ENCODE peak calls at places on chromosomes 3 and 15, in seven cellular contexts. One of them, this sample, is unnamed.

GRCh38 chr3:153247331-153248311 is 85.6 kb downstream of the RAP2B start:
- DNase-seq in WERI-Rb-1: no peak
- DNase-seq in progenitor cell of endocrine pancreas: no peak
- DNase-seq in psoas muscle: no peak
- DNase-seq in right atrium auricular region: no peak
- DNase-seq in sigmoid colon: no peak
- DNase-seq in brain microvascular endothelial cell: no peak
- DNase-seq in this sample: no peak

GRCh38 chr15:43775411-43775965 is 1.3 kb downstream of the ELL3 start:
- DNase-seq in WERI-Rb-1: peak
- DNase-seq in progenitor cell of endocrine pancreas: no peak
- DNase-seq in psoas muscle: peak
- DNase-seq in right atrium auricular region: no peak
- DNase-seq in sigmoid colon: no peak
- DNase-seq in brain microvascular endothelial cell: peak
- DNase-seq in this sample: no peak

GRCh38 chr15:29795610-29796009 is 26.7 kb downstream of the TJP1 start:
- DNase-seq in WERI-Rb-1: no peak
- DNase-seq in progenitor cell of endocrine pancreas: no peak
- DNase-seq in psoas muscle: no peak
- DNase-seq in right atrium auricular region: no peak
- DNase-seq in sigmoid colon: no peak
- DNase-seq in brain microvascular endothelial cell: no peak
- DNase-seq in this sample: no peak

GRCh38 chr15:70507772-70508351 is 255.5 kb downstream of the UACA start:
- DNase-seq in WERI-Rb-1: no peak
- DNase-seq in progenitor cell of endocrine pancreas: no peak
- DNase-seq in psoas muscle: no peak
- DNase-seq in right atrium auricular region: no peak
- DNase-seq in sigmoid colon: no peak
- DNase-seq in brain microvascular endothelial cell: peak
- DNase-seq in this sample: peak

GRCh38 chr3:112649478-112649735 is 8.5 kb upstream of the CCDC80 start:
- DNase-seq in WERI-Rb-1: no peak
- DNase-seq in progenitor cell of endocrine pancreas: no peak
- DNase-seq in psoas muscle: no peak
- DNase-seq in right atrium auricular region: no peak
- DNase-seq in sigmoid colon: no peak
- DNase-seq in brain microvascular endothelial cell: no peak
- DNase-seq in this sample: no peak

GRCh38 chr3:179958143-179958542 is 78.6 kb downstream of the PEX5L start:
- DNase-seq in WERI-Rb-1: no peak
- DNase-seq in progenitor cell of endocrine pancreas: no peak
- DNase-seq in psoas muscle: no peak
- DNase-seq in right atrium auricular region: no peak
- DNase-seq in sigmoid colon: no peak
- DNase-seq in brain microvascular endothelial cell: no peak
- DNase-seq in this sample: no peak

GRCh38 chr3:171956372-171957104 is 82.8 kb upstream of the FNDC3B start:
- DNase-seq in WERI-Rb-1: no peak
- DNase-seq in progenitor cell of endocrine pancreas: no peak
- DNase-seq in psoas muscle: no peak
- DNase-seq in right atrium auricular region: no peak
- DNase-seq in sigmoid colon: no peak
- DNase-seq in brain microvascular endothelial cell: no peak
- DNase-seq in this sample: no peak

GRCh38 chr15:59569477-59569876 is 42.1 kb upstream of the GCNT3 start:
- DNase-seq in WERI-Rb-1: no peak
- DNase-seq in progenitor cell of endocrine pancreas: no peak
- DNase-seq in psoas muscle: no peak
- DNase-seq in right atrium auricular region: no peak
- DNase-seq in sigmoid colon: no peak
- DNase-seq in brain microvascular endothelial cell: no peak
- DNase-seq in this sample: no peak

GRCh38 chr15:39587910-39588530 is 7.1 kb downstream of the THBS1 start:
- DNase-seq in WERI-Rb-1: no peak
- DNase-seq in progenitor cell of endocrine pancreas: no peak
- DNase-seq in psoas muscle: no peak
- DNase-seq in right atrium auricular region: no peak
- DNase-seq in sigmoid colon: no peak
- DNase-seq in brain microvascular endothelial cell: no peak
- DNase-seq in this sample: no peak

GRCh38 chr3:144162042-144162441 is 190.4 kb downstream of the DIPK2A start:
- DNase-seq in WERI-Rb-1: no peak
- DNase-seq in progenitor cell of endocrine pancreas: no peak
- DNase-seq in psoas muscle: no peak
- DNase-seq in right atrium auricular region: no peak
- DNase-seq in sigmoid colon: no peak
- DNase-seq in brain microvascular endothelial cell: peak
- DNase-seq in this sample: no peak

GRCh38 chr3:57382933-57383332 is 90.4 kb upstream of the ASB14 start:
- DNase-seq in WERI-Rb-1: no peak
- DNase-seq in progenitor cell of endocrine pancreas: no peak
- DNase-seq in psoas muscle: no peak
- DNase-seq in right atrium auricular region: no peak
- DNase-seq in sigmoid colon: no peak
- DNase-seq in brain microvascular endothelial cell: peak
- DNase-seq in this sample: no peak

GRCh38 chr3:142175478-142175877 is 26.1 kb upstream of the TFDP2 start:
- DNase-seq in WERI-Rb-1: no peak
- DNase-seq in progenitor cell of endocrine pancreas: no peak
- DNase-seq in psoas muscle: no peak
- DNase-seq in right atrium auricular region: no peak
- DNase-seq in sigmoid colon: no peak
- DNase-seq in brain microvascular endothelial cell: no peak
- DNase-seq in this sample: no peak

GRCh38 chr3:142180761-142181362 is 31.5 kb upstream of the TFDP2 start:
- DNase-seq in WERI-Rb-1: peak
- DNase-seq in progenitor cell of endocrine pancreas: no peak
- DNase-seq in psoas muscle: no peak
- DNase-seq in right atrium auricular region: no peak
- DNase-seq in sigmoid colon: no peak
- DNase-seq in brain microvascular endothelial cell: peak
- DNase-seq in this sample: peak
- TF ChIP-seq CTCF in WERI-Rb-1: peak
- TF ChIP-seq CTCF in progenitor cell of endocrine pancreas: peak
- TF ChIP-seq CTCF in psoas muscle: peak
- TF ChIP-seq CTCF in right atrium auricular region: peak
- TF ChIP-seq CTCF in sigmoid colon: peak
- TF ChIP-seq CTCF in brain microvascular endothelial cell: peak
- TF ChIP-seq CTCF in this sample: peak

DNA sequence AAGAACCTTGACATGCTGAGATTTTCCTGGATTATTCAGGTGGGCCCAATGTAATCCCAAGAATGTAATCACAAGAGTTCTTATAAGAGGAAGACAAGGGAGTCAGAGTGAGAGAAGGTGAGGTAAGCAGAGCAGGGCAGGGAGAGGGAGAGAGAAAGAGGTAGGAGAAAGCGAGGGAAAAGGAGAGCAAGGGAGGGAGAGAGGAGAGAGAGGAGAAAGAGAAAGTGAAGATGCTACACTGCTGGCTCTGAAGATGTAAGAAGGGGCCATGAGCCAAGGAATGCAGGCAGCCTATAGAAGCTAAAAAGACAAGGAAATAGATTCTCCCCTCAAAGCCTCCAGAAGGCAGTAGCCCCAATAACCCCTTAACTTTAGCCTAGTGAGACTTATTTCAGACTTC is 28.7 kb upstream of the FAM98B start:
- DNase-seq in WERI-Rb-1: no peak
- DNase-seq in progenitor cell of endocrine pancreas: no peak
- DNase-seq in psoas muscle: no peak
- DNase-seq in right atrium auricular region: no peak
- DNase-seq in sigmoid colon: no peak
- DNase-seq in brain microvascular endothelial cell: no peak
- DNase-seq in this sample: no peak
- TF ChIP-seq CTCF in WERI-Rb-1: no peak
- TF ChIP-seq CTCF in progenitor cell of endocrine pancreas: no peak
- TF ChIP-seq CTCF in psoas muscle: no peak
- TF ChIP-seq CTCF in right atrium auricular region: no peak
- TF ChIP-seq CTCF in sigmoid colon: no peak
- TF ChIP-seq CTCF in brain microvascular endothelial cell: no peak
- TF ChIP-seq CTCF in this sample: no peak

DNA sequence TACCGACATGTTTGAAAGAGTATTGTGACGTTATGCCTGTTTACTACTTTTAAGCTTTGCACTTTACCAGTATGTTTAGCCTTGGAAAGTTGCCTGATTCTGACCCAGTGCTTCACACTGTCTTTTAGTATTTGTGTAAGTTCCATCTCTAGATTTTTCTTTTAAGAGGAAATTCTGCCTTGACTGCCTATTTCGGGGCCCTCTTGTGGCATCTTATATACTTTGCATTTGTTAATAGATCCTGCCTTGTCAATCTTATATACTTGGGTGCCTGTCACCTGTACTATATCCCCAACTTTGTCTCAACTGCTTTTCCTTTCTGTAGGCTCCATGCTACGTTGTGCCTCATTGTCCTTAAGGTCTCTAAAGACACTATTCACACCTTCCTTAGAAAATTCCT is 244.6 kb downstream of the STXBP5L start:
- DNase-seq in WERI-Rb-1: no peak
- DNase-seq in progenitor cell of endocrine pancreas: no peak
- DNase-seq in psoas muscle: no peak
- DNase-seq in right atrium auricular region: no peak
- DNase-seq in sigmoid colon: no peak
- DNase-seq in brain microvascular endothelial cell: no peak
- DNase-seq in this sample: no peak
- TF ChIP-seq CTCF in WERI-Rb-1: peak
- TF ChIP-seq CTCF in progenitor cell of endocrine pancreas: peak
- TF ChIP-seq CTCF in psoas muscle: no peak
- TF ChIP-seq CTCF in right atrium auricular region: no peak
- TF ChIP-seq CTCF in sigmoid colon: no peak
- TF ChIP-seq CTCF in brain microvascular endothelial cell: no peak
- TF ChIP-seq CTCF in this sample: peak

DNA sequence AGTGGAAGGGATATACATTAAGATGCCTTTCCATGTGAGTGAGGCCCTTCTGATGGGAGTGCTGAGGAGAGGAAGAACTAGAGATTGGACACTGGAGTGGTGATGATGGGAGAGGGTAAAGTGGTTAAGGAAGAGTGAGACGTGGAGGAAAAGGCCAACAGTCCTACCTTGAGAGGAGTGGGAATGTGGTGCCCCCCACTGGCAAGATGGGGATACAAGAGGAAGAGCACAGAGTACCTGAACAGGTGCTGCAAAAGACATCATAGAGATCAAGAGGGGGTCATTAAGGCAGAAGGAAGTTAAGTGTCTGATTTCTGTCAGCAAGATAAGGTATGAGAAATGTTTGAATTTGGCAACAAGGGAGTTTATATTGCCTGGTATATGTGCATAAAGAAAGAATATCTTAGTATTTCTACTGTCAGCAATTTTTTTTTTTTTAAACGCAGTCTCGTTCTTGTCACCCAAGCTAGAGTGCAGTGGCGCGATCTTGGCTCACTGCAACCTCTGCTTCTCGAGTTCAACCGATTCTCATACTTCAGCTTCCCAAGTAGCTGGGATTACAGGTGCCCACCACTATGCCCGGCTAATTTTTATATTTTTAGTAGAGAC is 34.0 kb downstream of the ARIH2 start:
- DNase-seq in WERI-Rb-1: peak
- DNase-seq in progenitor cell of endocrine pancreas: peak
- DNase-seq in psoas muscle: no peak
- DNase-seq in right atrium auricular region: no peak
- DNase-seq in sigmoid colon: no peak
- DNase-seq in brain microvascular endothelial cell: no peak
- DNase-seq in this sample: peak
- TF ChIP-seq CTCF in WERI-Rb-1: peak
- TF ChIP-seq CTCF in progenitor cell of endocrine pancreas: peak
- TF ChIP-seq CTCF in psoas muscle: peak
- TF ChIP-seq CTCF in right atrium auricular region: peak
- TF ChIP-seq CTCF in sigmoid colon: no peak
- TF ChIP-seq CTCF in brain microvascular endothelial cell: peak
- TF ChIP-seq CTCF in this sample: peak

GRCh38 chr3:901953-902778 is 190.7 kb upstream of the CNTN6 start:
- DNase-seq in WERI-Rb-1: no peak
- DNase-seq in progenitor cell of endocrine pancreas: no peak
- DNase-seq in psoas muscle: no peak
- DNase-seq in right atrium auricular region: no peak
- DNase-seq in sigmoid colon: no peak
- DNase-seq in brain microvascular endothelial cell: no peak
- DNase-seq in this sample: no peak
- TF ChIP-seq CTCF in WERI-Rb-1: no peak
- TF ChIP-seq CTCF in progenitor cell of endocrine pancreas: peak
- TF ChIP-seq CTCF in psoas muscle: peak
- TF ChIP-seq CTCF in right atrium auricular region: no peak
- TF ChIP-seq CTCF in sigmoid colon: no peak
- TF ChIP-seq CTCF in brain microvascular endothelial cell: peak
- TF ChIP-seq CTCF in this sample: peak

GRCh38 chr3:21750831-21751391 is at the start of gene ZNF385D:
- DNase-seq in WERI-Rb-1: peak
- DNase-seq in progenitor cell of endocrine pancreas: peak
- DNase-seq in psoas muscle: peak
- DNase-seq in right atrium auricular region: peak
- DNase-seq in sigmoid colon: peak
- DNase-seq in brain microvascular endothelial cell: peak
- DNase-seq in this sample: peak

GRCh38 chr3:21754839-21755238 is 3.8 kb upstream of the ZNF385D start:
- DNase-seq in WERI-Rb-1: no peak
- DNase-seq in progenitor cell of endocrine pancreas: no peak
- DNase-seq in psoas muscle: no peak
- DNase-seq in right atrium auricular region: no peak
- DNase-seq in sigmoid colon: no peak
- DNase-seq in brain microvascular endothelial cell: no peak
- DNase-seq in this sample: no peak

GRCh38 chr3:21750291-21750690 is 719 bp downstream of the ZNF385D start:
- DNase-seq in WERI-Rb-1: no peak
- DNase-seq in progenitor cell of endocrine pancreas: no peak
- DNase-seq in psoas muscle: no peak
- DNase-seq in right atrium auricular region: no peak
- DNase-seq in sigmoid colon: no peak
- DNase-seq in brain microvascular endothelial cell: peak
- DNase-seq in this sample: no peak

GRCh38 chr3:21751891-21752290 is 881 bp upstream of the ZNF385D start:
- DNase-seq in WERI-Rb-1: no peak
- DNase-seq in progenitor cell of endocrine pancreas: no peak
- DNase-seq in psoas muscle: no peak
- DNase-seq in right atrium auricular region: no peak
- DNase-seq in sigmoid colon: no peak
- DNase-seq in brain microvascular endothelial cell: no peak
- DNase-seq in this sample: no peak

DNA sequence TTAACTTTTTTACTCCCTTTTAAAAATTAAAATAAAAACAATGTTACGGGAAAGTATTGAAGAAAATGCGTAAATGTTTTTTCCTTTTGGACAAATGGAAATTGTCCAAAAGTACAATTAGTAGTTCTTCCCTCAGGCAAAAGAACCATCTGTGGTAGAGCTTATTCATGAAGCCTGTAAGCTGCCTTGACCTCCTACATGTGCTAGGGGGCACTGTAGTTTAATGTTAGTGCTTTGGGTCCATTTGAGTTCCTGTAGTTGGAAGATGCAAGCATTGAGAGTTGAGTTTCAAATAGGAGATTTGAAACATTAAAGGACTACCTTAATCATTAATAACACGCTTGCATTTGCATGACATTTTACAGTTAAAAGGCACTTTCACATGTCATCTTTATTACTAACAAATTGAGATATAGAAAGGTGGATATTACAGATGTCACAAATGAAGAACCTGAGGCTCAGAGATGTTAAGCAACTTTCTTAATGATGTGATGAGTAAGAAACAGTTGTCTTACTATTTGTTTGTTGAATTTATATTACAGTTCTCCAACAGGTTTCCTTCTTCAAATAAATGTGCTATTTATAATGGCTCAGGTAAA is 1.8 kb upstream of the ZNF385D start:
- DNase-seq in WERI-Rb-1: peak
- DNase-seq in progenitor cell of endocrine pancreas: no peak
- DNase-seq in psoas muscle: no peak
- DNase-seq in right atrium auricular region: no peak
- DNase-seq in sigmoid colon: no peak
- DNase-seq in brain microvascular endothelial cell: peak
- DNase-seq in this sample: no peak
- TF ChIP-seq CTCF in WERI-Rb-1: peak
- TF ChIP-seq CTCF in progenitor cell of endocrine pancreas: peak
- TF ChIP-seq CTCF in psoas muscle: peak
- TF ChIP-seq CTCF in right atrium auricular region: peak
- TF ChIP-seq CTCF in sigmoid colon: peak
- TF ChIP-seq CTCF in brain microvascular endothelial cell: peak
- TF ChIP-seq CTCF in this sample: peak

This sample was measured in nephron progenitor cell.